ENCODE peak calls at places on chromosomes 7 and 10, in five cellular contexts. V is OCI-LY7, Z is neural progenitor cell, X is HCT116, Q is PC-3. H is an unnamed sample.

GRCh38 chr10:68517188-68517587 is 10.1 kb downstream of the SLC25A16 start:
- DNase-seq in V (no peak), Q (peak), Z (no peak), X (no peak), H (no peak)

GRCh38 chr7:11170160-11170559 is 196.5 kb downstream of the PHF14 start:
- DNase-seq in X (no peak), V (no peak), Z (no peak), Q (no peak), H (no peak)

GRCh38 chr10:26931223-26931622 is 70.5 kb upstream of the ABI1 start:
- DNase-seq in X (no peak), Z (no peak), Q (no peak), V (no peak), H (no peak)

GRCh38 chr10:69801434-69802315 is at the start of gene COL13A1:
- DNase-seq in V (no peak), Z (peak), Q (peak), X (peak), H (no peak)

GRCh38 chr7:66697451-66698438 is 42.8 kb upstream of the RABGEF1 start:
- DNase-seq in Q (peak), X (no peak), V (no peak), Z (peak), H (no peak)

GRCh38 chr10:49296826-49297225 is 2.1 kb upstream of the C10orf71 start:
- DNase-seq in V (no peak), X (no peak), Q (no peak), Z (peak), H (no peak)

GRCh38 chr7:73439305-73439704 is 5.7 kb downstream of the FZD9 start:
- DNase-seq in X (no peak), Q (no peak), Z (no peak), V (no peak), H (no peak)

GRCh38 chr7:156764016-156764669 is 123.6 kb downstream of the RNF32 start:
- DNase-seq in X (peak), V (no peak), Z (peak), Q (peak), H (no peak)

GRCh38 chr7:156897673-156898072 is 4.7 kb upstream of the LMBR1 start:
- DNase-seq in V (no peak), X (no peak), Q (no peak), Z (no peak), H (no peak)

GRCh38 chr7:95840953-95841950 is 68.9 kb downstream of the DYNC1I1 start:
- DNase-seq in Z (peak), X (peak), Q (peak), V (peak), H (no peak)

GRCh38 chr7:124480821-124481290 is 284.7 kb downstream of the GPR37 start:
- DNase-seq in V (no peak), X (no peak), Q (no peak), Z (no peak), H (no peak)

GRCh38 chr10:112456533-112456932 is 9.5 kb downstream of the VTI1A start:
- DNase-seq in V (peak), Z (no peak), Q (no peak), X (no peak), H (no peak)

GRCh38 chr7:29146082-29146706 is at the start of gene CPVL:
- DNase-seq in X (peak), Q (peak), Z (peak), V (no peak), H (no peak)

GRCh38 chr10:113059001-113059780 is 109.1 kb downstream of the TCF7L2 start:
- DNase-seq in V (no peak), X (no peak), Z (peak), Q (no peak), H (no peak)

GRCh38 chr7:477626-478220 is 41.9 kb downstream of the PDGFA start:
- DNase-seq in X (no peak), Q (peak), V (no peak), Z (no peak), H (no peak)

GRCh38 chr7:6375346-6376101 is 72.2 kb downstream of the DAGLB start:
- DNase-seq in X (no peak), Z (peak), Q (peak), V (peak), H (no peak)

GRCh38 chr10:103593022-103593570 is 99.6 kb downstream of the NEURL1 start:
- DNase-seq in X (no peak), V (no peak), Q (no peak), Z (no peak), H (no peak)

GRCh38 chr10:94443052-94443451 is 40.7 kb downstream of the TBC1D12 start:
- DNase-seq in X (no peak), Q (no peak), Z (no peak), V (no peak), H (no peak)

GRCh38 chr7:116686033-116686432 is 14.0 kb downstream of the MET start:
- DNase-seq in V (no peak), Z (peak), Q (no peak), X (no peak), H (no peak)

GRCh38 chr10:44977287-44978212 is 1.1 kb downstream of the DEPP1 start:
- DNase-seq in V (no peak), Z (no peak), Q (no peak), X (no peak), H (no peak)

GRCh38 chr7:1829111-1829510 is 159.0 kb downstream of the ELFN1 start:
- DNase-seq in Q (no peak), V (no peak), X (no peak), Z (no peak), H (no peak)

GRCh38 chr10:11225935-11226334 is 208.3 kb downstream of the CELF2 start:
- DNase-seq in Z (no peak), V (no peak), Q (no peak), X (no peak), H (peak)

GRCh38 chr10:124106241-124106905 is 13.0 kb upstream of the CHST15 start:
- DNase-seq in V (peak), Z (no peak), Q (peak), X (peak), H (peak)

GRCh38 chr7:92534572-92534971 is 6.0 kb downstream of the RBM48 start:
- DNase-seq in V (no peak), X (no peak), Z (no peak), Q (no peak), H (no peak)

GRCh38 chr10:128540806-128541739 is 414.9 kb upstream of the MKI67 start:
- DNase-seq in X (no peak), V (no peak), Q (no peak), Z (peak), H (no peak)

GRCh38 chr10:46028584-46029570 is 1.5 kb downstream of the NCOA4 start:
- DNase-seq in Q (peak), Z (peak), X (peak), V (peak), H (peak)

GRCh38 chr10:29130190-29130673 is 158.6 kb upstream of the LYZL1 start:
- DNase-seq in Q (peak), V (peak), X (peak), Z (peak), H (peak)

GRCh38 chr7:17434841-17435692 is 136.6 kb downstream of the AHR start:
- DNase-seq in Q (peak), X (no peak), V (no peak), Z (no peak), H (no peak)

GRCh38 chr10:60042262-60042661 is 135.9 kb upstream of the CCDC6 start:
- DNase-seq in X (no peak), V (no peak), Q (no peak), Z (no peak), H (no peak)

GRCh38 chr10:31171402-31172120 is 139.9 kb upstream of the ZNF438 start:
- DNase-seq in V (no peak), X (no peak), Q (no peak), Z (no peak), H (no peak)

GRCh38 chr7:86958380-86958779 is 101.1 kb downstream of the ELAPOR2 start:
- DNase-seq in Z (no peak), V (no peak), X (no peak), Q (peak), H (no peak)

GRCh38 chr7:155277385-155277994 is 20.2 kb upstream of the INSIG1 start:
- DNase-seq in Q (peak), V (no peak), Z (no peak), X (no peak), H (no peak)

GRCh38 chr7:49789736-49790135 is 16.3 kb downstream of the VWC2 start:
- DNase-seq in X (no peak), Q (no peak), V (peak), Z (peak), H (no peak)

GRCh38 chr7:49788455-49789059 is 15.1 kb downstream of the VWC2 start:
- DNase-seq in Z (no peak), Q (no peak), X (no peak), V (no peak), H (no peak)

GRCh38 chr7:49791089-49791741 is 17.8 kb downstream of the VWC2 start:
- DNase-seq in X (no peak), V (peak), Q (peak), Z (peak), H (peak)

GRCh38 chr7:49787980-49788379 is 14.5 kb downstream of the VWC2 start:
- DNase-seq in V (no peak), Z (no peak), Q (no peak), X (no peak), H (no peak)

GRCh38 chr7:49790209-49790608 is 16.8 kb downstream of the VWC2 start:
- DNase-seq in Z (peak), X (no peak), V (peak), Q (no peak), H (no peak)
- TF ChIP-seq EZH2phosphoT487 in Z (no peak), X (no peak), V (no peak), Q (no peak), H (no peak)

GRCh38 chr10:2936816-2937215 is 130.5 kb upstream of the PFKP start:
- DNase-seq in Z (no peak), X (no peak), V (no peak), Q (no peak), H (no peak)
- TF ChIP-seq EZH2phosphoT487 in Z (no peak), X (no peak), V (no peak), Q (no peak), H (no peak)

DNA sequence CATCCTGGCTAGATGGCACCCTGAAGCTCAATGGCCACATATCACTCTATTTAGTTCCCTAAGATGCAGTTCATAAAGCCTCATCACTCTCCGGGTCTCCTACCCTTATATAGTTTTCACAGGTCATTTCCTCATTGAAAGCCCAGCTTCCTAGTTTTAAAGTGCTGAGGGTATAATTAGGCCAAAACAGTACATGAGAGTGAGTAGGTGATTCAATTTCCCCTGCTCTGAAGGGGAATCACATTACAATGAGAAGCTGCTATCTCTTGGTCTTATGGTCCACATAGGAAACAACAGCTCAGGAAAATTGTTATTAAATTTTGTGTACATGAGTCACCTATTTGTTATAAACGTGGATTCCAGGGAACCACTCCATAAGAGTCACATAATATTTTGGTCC is 162.0 kb downstream of the SEMA3E start:
- DNase-seq in V (no peak), X (no peak), Z (no peak), Q (peak), H (no peak)
- TF ChIP-seq EZH2phosphoT487 in V (no peak), X (no peak), Z (no peak), Q (no peak), H (no peak)

GRCh38 chr10:77922551-77923179 is 3.9 kb downstream of the DLG5 start:
- DNase-seq in Z (no peak), X (no peak), V (no peak), Q (peak), H (no peak)

GRCh38 chr10:77921395-77921794 is 5.2 kb downstream of the DLG5 start:
- DNase-seq in X (no peak), Z (no peak), V (no peak), Q (no peak), H (no peak)

GRCh38 chr10:77920495-77920894 is 6.1 kb downstream of the DLG5 start:
- DNase-seq in X (no peak), V (no peak), Q (no peak), Z (no peak), H (no peak)

GRCh38 chr10:77922055-77922454 is 4.5 kb downstream of the DLG5 start:
- DNase-seq in V (no peak), Q (no peak), Z (no peak), X (no peak), H (no peak)

GRCh38 chr10:77919713-77920108 is 6.8 kb downstream of the DLG5 start:
- DNase-seq in V (no peak), X (no peak), Q (peak), Z (no peak), H (no peak)
- TF ChIP-seq EZH2phosphoT487 in V (no peak), X (no peak), Q (no peak), Z (no peak), H (no peak)

DNA sequence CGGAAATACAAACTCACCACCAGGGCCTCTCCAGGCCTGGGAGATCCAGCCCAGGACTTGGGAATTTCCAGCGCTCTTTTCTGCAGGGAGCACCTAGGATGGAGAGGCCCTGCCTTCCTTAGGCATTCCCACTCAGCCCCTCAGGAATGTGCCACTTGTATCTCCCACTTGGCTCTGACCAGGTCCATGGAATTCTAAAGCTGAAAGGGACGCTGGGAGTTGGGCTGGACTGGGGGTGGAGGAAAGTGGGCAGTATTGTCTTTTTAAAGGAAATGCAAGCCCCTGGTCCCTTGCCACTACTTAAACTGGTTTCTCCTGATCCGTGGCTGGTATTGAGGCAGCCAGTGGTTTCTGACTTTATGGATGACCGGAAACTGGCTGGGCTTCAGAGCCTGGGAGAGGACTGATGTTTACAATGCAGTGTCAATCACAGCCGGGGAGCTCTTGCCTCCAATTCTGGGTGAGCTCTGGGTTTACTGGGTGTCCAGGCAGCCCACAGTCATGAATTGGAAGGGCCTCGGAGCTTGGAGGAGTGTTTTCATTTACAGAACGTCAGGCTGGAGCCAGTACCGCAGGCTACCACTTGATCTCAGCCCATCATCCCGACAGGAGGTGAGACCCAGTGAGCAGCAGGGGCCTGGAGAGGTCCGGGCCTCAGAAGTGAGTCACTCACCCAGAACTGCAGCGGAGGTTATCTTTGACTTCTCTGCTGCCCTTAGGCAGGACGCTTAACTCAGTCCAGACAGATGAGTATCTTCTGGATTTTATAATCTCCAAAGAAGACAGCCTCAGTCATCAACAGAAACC is 27.3 kb downstream of the AGAP3 start:
- DNase-seq in X (peak), Z (peak), V (no peak), Q (peak), H (no peak)
- TF ChIP-seq EZH2phosphoT487 in X (no peak), Z (no peak), V (no peak), Q (no peak), H (no peak)

GRCh38 chr7:4129481-4130122 is 552.5 kb upstream of the FOXK1 start:
- DNase-seq in Q (no peak), V (no peak), X (no peak), Z (no peak), H (no peak)
- TF ChIP-seq EZH2phosphoT487 in Q (no peak), V (no peak), X (no peak), Z (no peak), H (no peak)

GRCh38 chr7:108094933-108095710 is 35.0 kb downstream of the LAMB4 start:
- DNase-seq in Q (peak), V (peak), Z (no peak), X (no peak), H (peak)
- TF ChIP-seq EZH2phosphoT487 in Q (no peak), V (no peak), Z (no peak), X (no peak), H (no peak)

GRCh38 chr7:141785711-141786552 is 4.1 kb upstream of the TAS2R5 start:
- DNase-seq in V (peak), Z (peak), X (peak), Q (peak), H (peak)
- TF ChIP-seq EZH2phosphoT487 in V (no peak), Z (no peak), X (no peak), Q (no peak), H (no peak)

H was measured in MM.1S.